ENCODE peak calls at places on chromosomes 16 and 17, in four cellular contexts. F is IMR-90, H is H9, Y is cardiac muscle cell. K is an unnamed sample.

GRCh38 chr16:30659507-30660423 is 1.5 kb downstream of the FBRS start:
- DNase-seq in F (no peak), H (no peak), Y (no peak), K (no peak)

GRCh38 chr17:82229686-82230626 is 1.1 kb downstream of the SLC16A3 start:
- DNase-seq in F (no peak), H (no peak), Y (peak), K (no peak)

GRCh38 chr17:70278846-70279465 is 109.6 kb downstream of the KCNJ2 start:
- DNase-seq in F (peak), H (no peak), Y (no peak), K (no peak)

GRCh38 chr16:64153718-64154117 is 968.1 kb downstream of the CDH11 start:
- DNase-seq in F (peak), H (no peak), Y (no peak), K (no peak)

GRCh38 chr16:853981-854807 is 53.7 kb upstream of the GNG13 start:
- DNase-seq in F (no peak), H (no peak), Y (no peak), K (no peak)

GRCh38 chr17:8955560-8955959 is 9.9 kb downstream of the PIK3R5 start:
- DNase-seq in F (no peak), H (no peak), Y (no peak), K (no peak)

GRCh38 chr17:10034719-10035475 is 129.8 kb upstream of the RCVRN start:
- DNase-seq in F (no peak), H (no peak), Y (no peak), K (no peak)

GRCh38 chr16:68194263-68194662 is 41.7 kb downstream of the ESRP2 start:
- DNase-seq in F (no peak), H (no peak), Y (no peak), K (no peak)

GRCh38 chr16:25707553-25707952 is 15.8 kb downstream of the HS3ST4 start:
- DNase-seq in F (no peak), H (no peak), Y (no peak), K (no peak)

GRCh38 chr17:72717676-72718075 is 374.8 kb downstream of the SLC39A11 start:
- DNase-seq in F (no peak), H (no peak), Y (no peak), K (no peak)

GRCh38 chr16:89574681-89575246 is 794 bp upstream of the CPNE7 start:
- DNase-seq in F (peak), H (peak), Y (peak), K (peak)

GRCh38 chr17:72474740-72475477 is 354.1 kb downstream of the SOX9 start:
- DNase-seq in F (no peak), H (no peak), Y (no peak), K (peak)

GRCh38 chr16:75529056-75529905 is 6.6 kb downstream of the CHST5 start:
- DNase-seq in F (no peak), H (no peak), Y (no peak), K (no peak)

GRCh38 chr16:46808997-46809396 is 22.0 kb downstream of the C16orf87 start:
- DNase-seq in F (no peak), H (no peak), Y (no peak), K (no peak)

GRCh38 chr16:11511801-11512200 is 74.9 kb downstream of the LITAF start:
- DNase-seq in F (no peak), H (no peak), Y (no peak), K (no peak)

GRCh38 chr16:76176153-76176552 is 101.0 kb upstream of the CNTNAP4 start:
- DNase-seq in F (no peak), H (no peak), Y (no peak), K (no peak)

GRCh38 chr17:38428150-38428642 is at the start of gene ARHGAP23:
- DNase-seq in F (peak), H (peak), Y (peak), K (peak)

GRCh38 chr17:67164298-67164697 is 80.7 kb downstream of the HELZ start:
- DNase-seq in F (no peak), H (no peak), Y (no peak), K (no peak)

GRCh38 chr16:28621756-28622155 is 11.9 kb upstream of the SULT1A1 start:
- DNase-seq in F (no peak), H (no peak), Y (no peak), K (no peak)

DNA sequence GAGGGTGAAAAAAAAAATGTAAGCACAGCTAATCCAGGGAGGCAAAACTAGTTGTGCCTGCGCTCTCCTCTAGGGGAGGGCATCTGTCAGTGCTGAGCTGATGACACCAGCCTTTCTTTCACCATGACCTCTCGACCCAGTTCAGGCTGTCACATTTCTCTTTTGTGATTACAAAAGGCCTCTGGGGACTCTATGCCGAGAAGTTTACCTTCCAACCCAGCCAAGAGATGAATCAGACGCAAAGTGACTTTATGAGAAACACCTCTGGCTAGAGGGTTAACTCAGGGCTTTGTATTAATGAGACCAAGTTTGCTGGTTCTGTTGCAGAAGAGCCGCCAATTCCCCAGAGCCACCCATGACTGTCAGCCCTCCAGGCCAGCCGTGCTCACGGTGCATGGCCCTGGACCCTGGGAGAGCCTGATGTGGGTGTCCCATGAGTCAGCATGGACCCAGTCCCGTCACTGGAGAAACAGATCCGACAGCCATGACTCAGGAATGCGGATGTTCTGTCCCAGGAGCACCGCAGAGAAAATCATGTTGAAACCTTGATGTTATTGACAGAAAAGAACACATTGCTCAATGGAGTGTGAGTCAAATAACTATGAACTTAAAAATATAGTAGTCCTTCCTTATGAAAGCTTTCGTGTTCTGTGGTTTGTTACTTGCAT is 437.2 kb downstream of the HS3ST3B1 start:
- DNase-seq in F (peak), H (peak), Y (no peak), K (no peak)
- H3K27ac ChIP-seq in F (peak), H (no peak), Y (no peak), K (peak)

DNA sequence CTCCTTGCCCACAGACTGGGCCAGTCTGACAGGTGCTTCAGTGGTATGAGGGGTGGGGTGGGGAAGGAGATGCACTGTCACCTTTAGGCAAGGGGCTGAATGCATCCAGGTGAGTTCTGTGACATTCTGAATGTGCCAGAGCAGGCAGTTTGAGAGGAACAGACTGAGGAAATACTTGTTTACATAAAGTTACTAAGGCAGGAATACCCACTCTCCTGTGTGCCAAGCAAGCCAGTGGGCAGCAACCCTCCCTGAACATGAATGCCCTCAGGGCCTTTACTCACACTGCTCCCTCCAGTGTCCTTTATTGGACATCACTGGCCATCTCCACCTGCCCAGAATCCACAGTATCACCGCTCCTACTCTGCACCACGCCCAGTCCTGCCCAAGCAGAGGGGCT is 33.1 kb upstream of the ULK2 start:
- DNase-seq in F (no peak), H (no peak), Y (no peak), K (no peak)
- H3K27ac ChIP-seq in F (no peak), H (no peak), Y (no peak), K (no peak)

GRCh38 chr16:84965428-84966149 is 45.7 kb downstream of the ZDHHC7 start:
- DNase-seq in F (no peak), H (no peak), Y (no peak), K (no peak)

GRCh38 chr16:84960942-84961341 is 50.4 kb downstream of the ZDHHC7 start:
- DNase-seq in F (no peak), H (no peak), Y (no peak), K (no peak)

GRCh38 chr16:84964729-84965128 is 46.6 kb downstream of the ZDHHC7 start:
- DNase-seq in F (no peak), H (no peak), Y (no peak), K (no peak)

GRCh38 chr16:84966150-84966447 is 45.2 kb downstream of the ZDHHC7 start:
- DNase-seq in F (no peak), H (no peak), Y (no peak), K (no peak)

GRCh38 chr16:84963046-84963445 is 48.3 kb downstream of the ZDHHC7 start:
- DNase-seq in F (no peak), H (no peak), Y (no peak), K (no peak)
- H3K27ac ChIP-seq in F (no peak), H (no peak), Y (no peak), K (no peak)

GRCh38 chr17:17420561-17421269 is 56.1 kb upstream of the MED9 start:
- DNase-seq in F (peak), H (no peak), Y (no peak), K (no peak)

GRCh38 chr17:17417718-17418151 is 59.1 kb upstream of the MED9 start:
- DNase-seq in F (no peak), H (no peak), Y (no peak), K (peak)

GRCh38 chr17:17419621-17420020 is 57.2 kb upstream of the MED9 start:
- DNase-seq in F (no peak), H (no peak), Y (no peak), K (no peak)

GRCh38 chr17:17420035-17420434 is 56.8 kb upstream of the MED9 start:
- DNase-seq in F (no peak), H (no peak), Y (no peak), K (no peak)

DNA sequence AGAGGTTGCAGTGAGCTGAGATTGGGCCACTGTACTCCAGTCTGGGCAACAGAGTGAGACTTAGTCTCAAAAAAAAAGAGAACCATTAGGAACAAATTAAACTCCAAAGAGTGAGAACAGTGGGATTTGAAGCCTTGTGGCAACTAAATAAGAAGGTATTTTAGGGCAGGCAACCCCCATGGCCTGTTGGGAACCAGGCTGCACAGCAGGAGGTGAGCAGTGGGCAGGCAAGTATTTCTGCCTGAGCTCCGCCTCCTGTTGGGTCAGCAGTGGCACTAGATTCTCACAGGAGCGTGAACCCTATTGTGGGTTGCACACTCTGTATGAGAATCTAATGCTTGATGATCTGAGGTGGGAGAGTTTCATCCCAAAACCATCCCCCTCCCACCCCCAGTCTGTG is 57.6 kb upstream of the MED9 start:
- DNase-seq in F (no peak), H (no peak), Y (no peak), K (no peak)
- H3K27ac ChIP-seq in F (no peak), H (no peak), Y (no peak), K (no peak)

GRCh38 chr17:65055280-65055707 is 1.2 kb downstream of the GNA13 start:
- DNase-seq in F (no peak), H (no peak), Y (no peak), K (no peak)
- H3K27ac ChIP-seq in F (peak), H (no peak), Y (peak), K (peak)

GRCh38 chr17:65078441-65079160 is 22.1 kb upstream of the GNA13 start:
- DNase-seq in F (peak), H (no peak), Y (no peak), K (no peak)
- H3K27ac ChIP-seq in F (peak), H (no peak), Y (no peak), K (peak)

DNA sequence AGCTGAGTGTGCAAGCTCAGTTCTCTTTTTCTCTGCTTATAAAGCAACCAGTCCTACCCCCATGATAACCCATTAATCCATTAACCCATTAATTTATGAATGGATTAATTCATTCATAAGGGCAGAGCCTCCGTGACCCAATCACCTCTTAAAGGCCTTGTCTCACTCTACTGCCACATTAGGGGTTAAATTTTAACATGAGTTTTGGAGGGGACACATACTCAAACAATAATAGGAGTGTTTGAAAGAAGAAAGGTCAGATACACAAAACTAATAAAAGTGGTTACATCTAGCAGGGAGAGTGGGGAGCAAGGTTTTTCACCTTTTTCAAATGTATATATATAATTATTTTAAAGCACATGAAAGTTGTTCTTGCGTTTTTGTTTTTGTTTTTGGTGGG is 6.8 kb downstream of the VMP1 start:
- DNase-seq in F (no peak), H (no peak), Y (no peak), K (no peak)
- H3K27ac ChIP-seq in F (no peak), H (no peak), Y (no peak), K (no peak)